ENCODE peak calls at places on chromosomes 1 and 21, in seven cellular contexts. R, Z, X, T, M, Y and A are unnamed samples.

GRCh38 chr1:9186082-9186859 is 48.3 kb upstream of the H6PD start:
- DNase-seq in R (no peak), Z (no peak), X (no peak), T (no peak), M (no peak), Y (no peak), A (no peak)

GRCh38 chr1:42784946-42785693 is at the start of gene TMEM269:
- DNase-seq in R (peak), Z (no peak), X (no peak), T (no peak), M (no peak), Y (no peak), A (no peak)

GRCh38 chr1:46543761-46544560 is 7.5 kb downstream of the KNCN start:
- DNase-seq in R (no peak), Z (no peak), X (no peak), T (no peak), M (no peak), Y (no peak), A (no peak)

GRCh38 chr1:207814469-207814868 is 62.6 kb downstream of the CD46 start:
- DNase-seq in R (no peak), Z (no peak), X (no peak), T (no peak), M (no peak), Y (no peak), A (no peak)

GRCh38 chr1:227887697-227888403 is 59.9 kb downstream of the WNT9A start:
- DNase-seq in R (no peak), Z (no peak), X (no peak), T (no peak), M (no peak), Y (no peak), A (no peak)

GRCh38 chr1:46246548-46247432 is 773 bp upstream of the RAD54L start:
- DNase-seq in R (peak), Z (no peak), X (no peak), T (peak), M (peak), Y (peak), A (no peak)

GRCh38 chr1:247883346-247883745 is 12.0 kb upstream of the OR2W3 start:
- DNase-seq in R (no peak), Z (no peak), X (no peak), T (no peak), M (no peak), Y (no peak), A (no peak)

GRCh38 chr21:45330075-45330781 is 42.5 kb upstream of the POFUT2 start:
- DNase-seq in R (no peak), Z (no peak), X (peak), T (no peak), M (peak), Y (peak), A (no peak)

GRCh38 chr1:212638419-212639151 is 30.0 kb downstream of the ATF3 start:
- DNase-seq in R (no peak), Z (no peak), X (no peak), T (no peak), M (no peak), Y (peak), A (no peak)

GRCh38 chr1:3153197-3153596 is 84.2 kb downstream of the PRDM16 start:
- DNase-seq in R (no peak), Z (no peak), X (no peak), T (no peak), M (no peak), Y (no peak), A (no peak)

GRCh38 chr1:114510235-114511047 is 562 bp downstream of the TRIM33 start:
- DNase-seq in R (peak), Z (no peak), X (peak), T (no peak), M (peak), Y (peak), A (peak)

GRCh38 chr21:42641311-42642218 is 11.9 kb upstream of the PDE9A start:
- DNase-seq in R (no peak), Z (no peak), X (no peak), T (no peak), M (no peak), Y (no peak), A (no peak)

GRCh38 chr1:12121212-12122000 is 45.4 kb upstream of the TNFRSF1B start:
- DNase-seq in R (no peak), Z (no peak), X (no peak), T (no peak), M (peak), Y (peak), A (no peak)